ENCODE peak calls at places on chromosomes 7 and 10, in seven cellular contexts. Y is effector memory CD8-positive, alpha-beta T cell; N is A549; O is astrocyte; K is activated naive CD8-positive, alpha-beta T cell treated with anti-CD3 and anti-CD28 coated beads, Interleukin-2, amount 50 U/mL, for 16 hours; L is AG10803; M is CD4-positive, alpha-beta memory T cell. U is an unnamed sample.

GRCh38 chr7:28052933-28053332 is 127.7 kb downstream of the JAZF1 start:
- DNase-seq in Y (no peak), N (no peak), O (peak; percentile 67), K (no peak), L (peak; percentile 83), M (no peak), U (no peak)

GRCh38 chr7:98212532-98213041 is 1.3 kb downstream of the BHLHA15 start:
- DNase-seq in Y (no peak), N (no peak), O (no peak), K (no peak), L (no peak), M (no peak), U (no peak)

GRCh38 chr10:61465216-61465496 is 12.0 kb upstream of the TMEM26 start:
- DNase-seq in Y (no peak), N (no peak), O (no peak), K (no peak), L (no peak), M (no peak), U (no peak)

GRCh38 chr7:152313879-152314604 is 121.8 kb downstream of the KMT2C start:
- DNase-seq in Y (no peak), N (peak; percentile 88), O (peak; percentile 92), K (no peak), L (peak; percentile 69), M (peak; percentile 47), U (no peak)

GRCh38 chr7:100612730-100613446 is 548 bp downstream of the MOSPD3 start:
- DNase-seq in Y (peak; percentile 12), N (no peak), O (no peak), K (no peak), L (no peak), M (no peak), U (no peak)

GRCh38 chr10:8254350-8254749 is 199.9 kb downstream of the GATA3 start:
- DNase-seq in Y (no peak), N (no peak), O (no peak), K (no peak), L (no peak), M (no peak), U (no peak)

GRCh38 chr10:103884681-103885139 is 29.3 kb upstream of the SH3PXD2A start:
- DNase-seq in Y (no peak), N (peak; percentile 58), O (peak; percentile 12), K (no peak), L (peak; percentile 69), M (no peak), U (no peak)

GRCh38 chr7:151058766-151059361 is 525 bp upstream of the SLC4A2 start:
- DNase-seq in Y (no peak), N (peak; percentile 33), O (peak; percentile 56), K (no peak), L (peak; percentile 45), M (no peak), U (no peak)

GRCh38 chr10:133122171-133122935 is 34.6 kb downstream of the ADGRA1 start:
- DNase-seq in Y (no peak), N (no peak), O (no peak), K (no peak), L (no peak), M (no peak), U (no peak)

GRCh38 chr10:125396651-125397050 is 236.3 kb upstream of the CTBP2 start:
- DNase-seq in Y (no peak), N (no peak), O (peak; percentile 48), K (no peak), L (peak; percentile 84), M (no peak), U (no peak)

GRCh38 chr7:98224701-98225181 is 13.5 kb downstream of the BHLHA15 start:
- DNase-seq in Y (no peak), N (no peak), O (no peak), K (no peak), L (no peak), M (no peak), U (no peak)

GRCh38 chr7:23290993-23291392 is 8.1 kb upstream of the MALSU1 start:
- DNase-seq in Y (no peak), N (no peak), O (no peak), K (no peak), L (no peak), M (no peak), U (no peak)

GRCh38 chr10:3066317-3066931 is 924 bp upstream of the PFKP start:
- DNase-seq in Y (no peak), N (no peak), O (no peak), K (no peak), L (no peak), M (no peak), U (no peak)

GRCh38 chr7:71486856-71487628 is 355.1 kb downstream of the GALNT17 start:
- DNase-seq in Y (no peak), N (no peak), O (peak; percentile 73), K (no peak), L (peak; percentile 96), M (no peak), U (no peak)

GRCh38 chr7:64685091-64685490 is 19.2 kb downstream of the ZNF107 start:
- DNase-seq in Y (no peak), N (no peak), O (no peak), K (no peak), L (no peak), M (no peak), U (no peak)

GRCh38 chr10:89263531-89263930 is 12.0 kb upstream of the LIPA start:
- DNase-seq in Y (no peak), N (no peak), O (no peak), K (no peak), L (no peak), M (no peak), U (no peak)

GRCh38 chr10:131656009-131656408 is 244.8 kb upstream of the PPP2R2D start:
- DNase-seq in Y (no peak), N (no peak), O (no peak), K (no peak), L (no peak), M (no peak), U (no peak)

GRCh38 chr10:20976891-20977684 is 80.0 kb upstream of the NEBL start:
- DNase-seq in Y (no peak), N (no peak), O (no peak), K (no peak), L (no peak), M (no peak), U (no peak)

GRCh38 chr7:3162286-3162685 is 118.6 kb upstream of the CARD11 start:
- DNase-seq in Y (no peak), N (no peak), O (no peak), K (no peak), L (no peak), M (no peak), U (no peak)

GRCh38 chr7:45660901-45661211 is 86.7 kb downstream of the ADCY1 start:
- DNase-seq in Y (no peak), N (no peak), O (no peak), K (no peak), L (no peak), M (no peak), U (no peak)

GRCh38 chr7:137798073-137798763 is 48.6 kb downstream of the DGKI start:
- DNase-seq in Y (no peak), N (no peak), O (no peak), K (no peak), L (no peak), M (no peak), U (no peak)

GRCh38 chr10:51176976-51177690 is 102.8 kb downstream of the PRKG1 start:
- DNase-seq in Y (no peak), N (no peak), O (peak; percentile 62), K (no peak), L (peak; percentile 78), M (no peak), U (no peak)

GRCh38 chr7:37211097-37211496 is 237.6 kb downstream of the ELMO1 start:
- DNase-seq in Y (no peak), N (no peak), O (peak; percentile 68), K (no peak), L (peak; percentile 61), M (no peak), U (no peak)

GRCh38 chr7:25887266-25887665 is 264.7 kb upstream of the NFE2L3 start:
- DNase-seq in Y (no peak), N (no peak), O (no peak), K (no peak), L (no peak), M (no peak), U (no peak)

GRCh38 chr7:143391462-143392404 is 10.6 kb downstream of the ZYX start:
- DNase-seq in Y (no peak), N (no peak), O (peak; percentile 87), K (no peak), L (peak; percentile 83), M (no peak), U (no peak)

GRCh38 chr10:30430544-30431298 is 3.3 kb upstream of the MAP3K8 start:
- DNase-seq in Y (no peak), N (no peak), O (no peak), K (no peak), L (no peak), M (no peak), U (no peak)

GRCh38 chr10:6162589-6163356 is 40.0 kb upstream of the PFKFB3 start:
- DNase-seq in Y (no peak), N (peak; percentile 47), O (no peak), K (no peak), L (no peak), M (no peak), U (no peak)

GRCh38 chr10:120156614-120157274 is 264.2 kb downstream of the SEC23IP start:
- DNase-seq in Y (no peak), N (no peak), O (no peak), K (no peak), L (no peak), M (no peak), U (no peak)

GRCh38 chr7:51587600-51587999 is 271.0 kb upstream of the COBL start:
- DNase-seq in Y (no peak), N (no peak), O (no peak), K (no peak), L (no peak), M (no peak), U (no peak)

GRCh38 chr10:124837687-124838086 is 36.1 kb downstream of the ABRAXAS2 start:
- DNase-seq in Y (no peak), N (no peak), O (no peak), K (no peak), L (peak; percentile 26), M (no peak), U (no peak)

GRCh38 chr7:108308276-108308675 is 148.0 kb downstream of the NRCAM start:
- DNase-seq in Y (no peak), N (no peak), O (no peak), K (no peak), L (no peak), M (no peak), U (no peak)

GRCh38 chr10:25818751-25819150 is 115.3 kb upstream of the MYO3A start:
- DNase-seq in Y (no peak), N (no peak), O (no peak), K (no peak), L (no peak), M (no peak), U (no peak)

GRCh38 chr7:123538189-123538714 is 3.9 kb upstream of the IQUB start:
- DNase-seq in Y (no peak), N (peak; percentile 69), O (peak; percentile 89), K (no peak), L (peak; percentile 64), M (no peak), U (no peak)

GRCh38 chr10:7982733-7983132 is 71.8 kb upstream of the GATA3 start:
- DNase-seq in Y (no peak), N (no peak), O (no peak), K (no peak), L (no peak), M (no peak), U (no peak)

GRCh38 chr10:89163265-89163995 is 43.7 kb downstream of the CH25H start:
- DNase-seq in Y (peak; percentile 6), N (no peak), O (no peak), K (peak; percentile 42), L (peak; percentile 86), M (peak; percentile 57), U (peak; percentile 6)